ENCODE peak calls at places on chromosomes 16 and 17, in six cellular contexts. V is stimulated activated CD4-positive, alpha-beta T cell treated with anti-CD3 and anti-CD28 coated beads, Interleukin-2, amount 100 ng/mL, for 4 hours; R is effector memory CD4-positive, alpha-beta T cell; H is naive B cell; C is 8988T; T is GM03348. J is an unnamed sample.

GRCh38 chr16:85208181-85208580 is 95.9 kb upstream of the CIBAR2 start:
- DNase-seq in C (no peak), T (no peak), R (no peak), V (no peak), H (no peak), J (no peak)

GRCh38 chr17:80297996-80298560 is 37.4 kb downstream of the RNF213 start:
- DNase-seq in H (no peak), T (no peak), C (no peak), V (no peak), R (no peak), J (no peak)

GRCh38 chr17:32720671-32721070 is 156.3 kb downstream of the MYO1D start:
- DNase-seq in C (no peak), V (no peak), R (no peak), H (no peak), T (no peak), J (no peak)

GRCh38 chr17:8918811-8919210 is 46.7 kb downstream of the PIK3R5 start:
- DNase-seq in T (no peak), R (no peak), H (no peak), C (no peak), V (no peak), J (no peak)

GRCh38 chr17:19992803-19993713 is 15.4 kb upstream of the AKAP10 start:
- DNase-seq in T (peak), V (peak), R (peak), C (no peak), H (peak), J (peak)

GRCh38 chr16:8955828-8956227 is 7.9 kb downstream of the USP7 start:
- DNase-seq in R (no peak), T (no peak), V (no peak), C (no peak), H (no peak), J (no peak)

GRCh38 chr17:5011928-5012327 is 14.2 kb downstream of the KIF1C start:
- DNase-seq in C (no peak), V (no peak), R (no peak), T (peak), H (no peak), J (no peak)

GRCh38 chr17:79574108-79574507 is 36.7 kb downstream of the RBFOX3 start:
- DNase-seq in T (no peak), H (no peak), R (no peak), V (no peak), C (no peak), J (no peak)

GRCh38 chr17:2796164-2797140 is at the start of gene RAP1GAP2:
- DNase-seq in V (peak), R (peak), C (no peak), H (peak), T (no peak), J (peak)

GRCh38 chr17:57819273-57819672 is 30.6 kb downstream of the MRPS23 start:
- DNase-seq in V (no peak), C (no peak), T (no peak), R (no peak), H (no peak), J (no peak)

GRCh38 chr17:7217113-7217987 is 2.3 kb downstream of the DLG4 start:
- DNase-seq in T (peak), V (no peak), R (no peak), C (peak), H (no peak), J (no peak)

GRCh38 chr17:49180998-49181635 is 29.3 kb downstream of the GNGT2 start:
- DNase-seq in R (no peak), T (no peak), V (no peak), C (no peak), H (no peak), J (no peak)

GRCh38 chr17:61395409-61395982 is 4.1 kb upstream of the TBX2 start:
- DNase-seq in T (no peak), V (no peak), R (no peak), H (no peak), C (no peak), J (no peak)

GRCh38 chr17:28390984-28391383 is 15.0 kb downstream of the SLC46A1 start:
- DNase-seq in T (no peak), C (no peak), R (no peak), V (no peak), H (no peak), J (no peak)

GRCh38 chr16:4021070-4021779 is 95.0 kb downstream of the ADCY9 start:
- DNase-seq in H (no peak), R (no peak), V (no peak), C (no peak), T (no peak), J (no peak)

GRCh38 chr16:83258366-83258765 is 549.4 kb upstream of the HSBP1 start:
- DNase-seq in V (no peak), T (no peak), R (no peak), C (no peak), H (no peak), J (no peak)

GRCh38 chr17:65181237-65182061 is 44.3 kb downstream of the RGS9 start:
- DNase-seq in T (no peak), V (no peak), C (no peak), R (no peak), H (no peak), J (peak)

GRCh38 chr16:85361441-85362118 is 249.3 kb upstream of the CIBAR2 start:
- DNase-seq in R (no peak), V (no peak), C (no peak), H (no peak), T (no peak), J (no peak)

GRCh38 chr16:57708168-57708567 is 13.6 kb downstream of the DRC7 start:
- DNase-seq in R (no peak), V (no peak), T (no peak), H (no peak), C (no peak), J (no peak)